ENCODE peak calls at places on chromosomes 12 and 14, in six cellular contexts. One of them, this sample, is unnamed.

GRCh38 chr12:104805186-104805585 is 152.9 kb downstream of the SLC41A2 start:
- DNase-seq in BJ: peak
- DNase-seq in dorsolateral prefrontal cortex: no peak
- DNase-seq in brain microvascular endothelial cell: peak
- DNase-seq in tibial artery: no peak
- DNase-seq in epithelial cell of esophagus: peak
- DNase-seq in this sample: peak

GRCh38 chr12:32896438-32897275 is at the start of gene PKP2:
- DNase-seq in BJ: no peak
- DNase-seq in dorsolateral prefrontal cortex: no peak
- DNase-seq in brain microvascular endothelial cell: no peak
- DNase-seq in tibial artery: no peak
- DNase-seq in epithelial cell of esophagus: peak
- DNase-seq in this sample: no peak

GRCh38 chr14:100557658-100558057 is 29.6 kb downstream of the BEGAIN start:
- DNase-seq in BJ: no peak
- DNase-seq in dorsolateral prefrontal cortex: no peak
- DNase-seq in tibial artery: no peak
- DNase-seq in epithelial cell of esophagus: peak
- DNase-seq in brain microvascular endothelial cell: no peak
- DNase-seq in this sample: no peak

GRCh38 chr12:23621910-23622309 is 327.6 kb downstream of the SOX5 start:
- DNase-seq in dorsolateral prefrontal cortex: no peak
- DNase-seq in epithelial cell of esophagus: no peak
- DNase-seq in tibial artery: no peak
- DNase-seq in brain microvascular endothelial cell: no peak
- DNase-seq in BJ: no peak
- DNase-seq in this sample: no peak

GRCh38 chr14:91380610-91381371 is 36.8 kb downstream of the CCDC88C start:
- DNase-seq in dorsolateral prefrontal cortex: peak
- DNase-seq in tibial artery: no peak
- DNase-seq in epithelial cell of esophagus: no peak
- DNase-seq in BJ: no peak
- DNase-seq in brain microvascular endothelial cell: peak
- DNase-seq in this sample: no peak

GRCh38 chr14:24312736-24313507 is 1.6 kb downstream of the LTB4R start:
- DNase-seq in dorsolateral prefrontal cortex: no peak
- DNase-seq in tibial artery: no peak
- DNase-seq in brain microvascular endothelial cell: peak
- DNase-seq in epithelial cell of esophagus: no peak
- DNase-seq in BJ: no peak
- DNase-seq in this sample: no peak

GRCh38 chr12:116276433-116277216 is 868 bp downstream of the MED13L start:
- DNase-seq in epithelial cell of esophagus: peak
- DNase-seq in dorsolateral prefrontal cortex: peak
- DNase-seq in brain microvascular endothelial cell: peak
- DNase-seq in BJ: no peak
- DNase-seq in tibial artery: peak
- DNase-seq in this sample: peak

GRCh38 chr12:121827351-121828099 is 23.7 kb downstream of the SETD1B start:
- DNase-seq in epithelial cell of esophagus: no peak
- DNase-seq in dorsolateral prefrontal cortex: no peak
- DNase-seq in brain microvascular endothelial cell: no peak
- DNase-seq in tibial artery: no peak
- DNase-seq in BJ: no peak
- DNase-seq in this sample: no peak

GRCh38 chr12:14567311-14568195 is at the start of gene PLBD1:
- DNase-seq in dorsolateral prefrontal cortex: peak
- DNase-seq in BJ: no peak
- DNase-seq in epithelial cell of esophagus: peak
- DNase-seq in brain microvascular endothelial cell: no peak
- DNase-seq in tibial artery: peak
- DNase-seq in this sample: no peak

GRCh38 chr14:88270781-88271180 is 52.3 kb downstream of the KCNK10 start:
- DNase-seq in epithelial cell of esophagus: no peak
- DNase-seq in tibial artery: no peak
- DNase-seq in brain microvascular endothelial cell: no peak
- DNase-seq in dorsolateral prefrontal cortex: no peak
- DNase-seq in BJ: no peak
- DNase-seq in this sample: no peak

GRCh38 chr14:54893151-54893760 is 9.4 kb downstream of the GCH1 start:
- DNase-seq in epithelial cell of esophagus: peak
- DNase-seq in BJ: no peak
- DNase-seq in tibial artery: no peak
- DNase-seq in brain microvascular endothelial cell: peak
- DNase-seq in dorsolateral prefrontal cortex: no peak
- DNase-seq in this sample: peak

GRCh38 chr12:98351089-98351488 is 164.3 kb upstream of the TMPO start:
- DNase-seq in brain microvascular endothelial cell: no peak
- DNase-seq in BJ: no peak
- DNase-seq in tibial artery: no peak
- DNase-seq in epithelial cell of esophagus: no peak
- DNase-seq in dorsolateral prefrontal cortex: no peak
- DNase-seq in this sample: no peak

GRCh38 chr12:3034067-3034750 is 43.0 kb upstream of the TSPAN9 start:
- DNase-seq in BJ: no peak
- DNase-seq in tibial artery: no peak
- DNase-seq in dorsolateral prefrontal cortex: peak
- DNase-seq in epithelial cell of esophagus: peak
- DNase-seq in brain microvascular endothelial cell: peak
- DNase-seq in this sample: no peak

GRCh38 chr12:49059385-49060232 is 985 bp downstream of the KMT2D start:
- DNase-seq in tibial artery: no peak
- DNase-seq in dorsolateral prefrontal cortex: no peak
- DNase-seq in brain microvascular endothelial cell: peak
- DNase-seq in BJ: no peak
- DNase-seq in epithelial cell of esophagus: peak
- DNase-seq in this sample: no peak

GRCh38 chr12:114848661-114849060 is 164.7 kb upstream of the TBX3 start:
- DNase-seq in dorsolateral prefrontal cortex: no peak
- DNase-seq in brain microvascular endothelial cell: peak
- DNase-seq in tibial artery: no peak
- DNase-seq in epithelial cell of esophagus: no peak
- DNase-seq in BJ: peak
- DNase-seq in this sample: no peak

GRCh38 chr12:115998789-115999478 is 278.6 kb downstream of the MED13L start:
- DNase-seq in tibial artery: no peak
- DNase-seq in dorsolateral prefrontal cortex: no peak
- DNase-seq in brain microvascular endothelial cell: no peak
- DNase-seq in BJ: no peak
- DNase-seq in epithelial cell of esophagus: no peak
- DNase-seq in this sample: no peak

GRCh38 chr14:57884175-57884574 is 18.3 kb upstream of the SLC35F4 start:
- DNase-seq in tibial artery: no peak
- DNase-seq in brain microvascular endothelial cell: no peak
- DNase-seq in dorsolateral prefrontal cortex: no peak
- DNase-seq in epithelial cell of esophagus: no peak
- DNase-seq in BJ: no peak
- DNase-seq in this sample: no peak

GRCh38 chr14:104697317-104697703 is 7.9 kb downstream of the INF2 start:
- DNase-seq in dorsolateral prefrontal cortex: no peak
- DNase-seq in epithelial cell of esophagus: no peak
- DNase-seq in BJ: no peak
- DNase-seq in brain microvascular endothelial cell: no peak
- DNase-seq in tibial artery: no peak
- DNase-seq in this sample: no peak

GRCh38 chr14:26138764-26139445 is 458.9 kb downstream of the NOVA1 start:
- DNase-seq in brain microvascular endothelial cell: peak
- DNase-seq in BJ: no peak
- DNase-seq in tibial artery: no peak
- DNase-seq in epithelial cell of esophagus: peak
- DNase-seq in dorsolateral prefrontal cortex: no peak
- DNase-seq in this sample: peak

GRCh38 chr14:26132061-26132460 is 465.8 kb downstream of the NOVA1 start:
- DNase-seq in tibial artery: no peak
- DNase-seq in brain microvascular endothelial cell: peak
- DNase-seq in epithelial cell of esophagus: no peak
- DNase-seq in BJ: no peak
- DNase-seq in dorsolateral prefrontal cortex: no peak
- DNase-seq in this sample: no peak

DNA sequence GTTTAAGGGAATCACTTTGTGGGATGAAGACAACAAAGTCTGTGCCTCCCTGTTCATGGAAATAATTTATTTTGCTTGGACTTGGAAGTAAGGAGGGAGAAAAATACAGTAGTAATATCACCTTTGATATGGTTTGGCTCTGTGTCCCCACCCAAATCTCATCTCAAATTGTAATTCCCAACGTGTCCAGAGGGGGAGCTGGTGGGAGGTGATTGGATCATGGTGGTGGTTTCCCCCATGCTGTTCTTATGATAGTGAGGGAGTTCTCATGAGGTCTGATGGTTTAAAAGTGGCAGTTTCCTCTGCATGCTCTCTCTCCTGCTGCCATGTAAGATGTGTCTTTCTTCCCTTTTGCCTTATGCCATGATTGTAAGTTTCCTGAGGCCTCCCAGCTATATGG is 460.7 kb downstream of the NOVA1 start:
- DNase-seq in dorsolateral prefrontal cortex: no peak
- DNase-seq in tibial artery: no peak
- DNase-seq in brain microvascular endothelial cell: no peak
- DNase-seq in BJ: no peak
- DNase-seq in epithelial cell of esophagus: no peak
- DNase-seq in this sample: no peak
- H3K4me3 ChIP-seq in dorsolateral prefrontal cortex: no peak
- H3K4me3 ChIP-seq in tibial artery: no peak
- H3K4me3 ChIP-seq in brain microvascular endothelial cell: no peak
- H3K4me3 ChIP-seq in BJ: no peak
- H3K4me3 ChIP-seq in epithelial cell of esophagus: no peak
- H3K4me3 ChIP-seq in this sample: no peak

GRCh38 chr12:112256780-112257179 is 125.5 kb downstream of the HECTD4 start:
- DNase-seq in tibial artery: no peak
- DNase-seq in dorsolateral prefrontal cortex: no peak
- DNase-seq in BJ: no peak
- DNase-seq in epithelial cell of esophagus: no peak
- DNase-seq in brain microvascular endothelial cell: no peak
- DNase-seq in this sample: no peak

GRCh38 chr12:112266473-112266872 is 115.8 kb downstream of the HECTD4 start:
- DNase-seq in dorsolateral prefrontal cortex: no peak
- DNase-seq in brain microvascular endothelial cell: no peak
- DNase-seq in tibial artery: no peak
- DNase-seq in epithelial cell of esophagus: no peak
- DNase-seq in BJ: no peak
- DNase-seq in this sample: no peak

GRCh38 chr12:112258926-112259325 is 123.3 kb downstream of the HECTD4 start:
- DNase-seq in BJ: no peak
- DNase-seq in dorsolateral prefrontal cortex: no peak
- DNase-seq in brain microvascular endothelial cell: no peak
- DNase-seq in tibial artery: no peak
- DNase-seq in epithelial cell of esophagus: no peak
- DNase-seq in this sample: no peak

DNA sequence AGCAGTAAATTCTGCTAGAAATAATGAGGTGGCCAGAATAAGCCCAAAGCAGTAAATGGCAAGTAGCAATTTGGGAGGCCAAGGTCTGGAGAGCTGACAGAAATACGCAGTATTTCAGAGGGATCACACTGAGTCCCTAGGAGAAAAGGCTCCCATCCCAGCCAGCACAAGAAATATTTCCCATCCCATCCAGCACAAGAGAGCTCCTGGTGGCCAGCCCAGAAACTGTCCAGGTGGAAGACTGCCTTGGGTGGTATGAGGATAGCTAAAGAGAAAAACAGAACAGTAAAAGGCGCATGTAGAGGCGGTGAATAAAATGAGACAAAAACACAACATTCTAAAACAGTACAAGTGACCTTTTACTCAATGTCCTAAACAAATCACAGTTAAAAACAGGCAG is 120.7 kb downstream of the HECTD4 start:
- DNase-seq in tibial artery: no peak
- DNase-seq in epithelial cell of esophagus: peak
- DNase-seq in BJ: no peak
- DNase-seq in dorsolateral prefrontal cortex: no peak
- DNase-seq in brain microvascular endothelial cell: no peak
- DNase-seq in this sample: no peak
- TF ChIP-seq CTCF in tibial artery: no peak
- TF ChIP-seq CTCF in epithelial cell of esophagus: peak
- TF ChIP-seq CTCF in BJ: peak
- TF ChIP-seq CTCF in dorsolateral prefrontal cortex: no peak
- TF ChIP-seq CTCF in brain microvascular endothelial cell: peak
- TF ChIP-seq CTCF in this sample: peak

DNA sequence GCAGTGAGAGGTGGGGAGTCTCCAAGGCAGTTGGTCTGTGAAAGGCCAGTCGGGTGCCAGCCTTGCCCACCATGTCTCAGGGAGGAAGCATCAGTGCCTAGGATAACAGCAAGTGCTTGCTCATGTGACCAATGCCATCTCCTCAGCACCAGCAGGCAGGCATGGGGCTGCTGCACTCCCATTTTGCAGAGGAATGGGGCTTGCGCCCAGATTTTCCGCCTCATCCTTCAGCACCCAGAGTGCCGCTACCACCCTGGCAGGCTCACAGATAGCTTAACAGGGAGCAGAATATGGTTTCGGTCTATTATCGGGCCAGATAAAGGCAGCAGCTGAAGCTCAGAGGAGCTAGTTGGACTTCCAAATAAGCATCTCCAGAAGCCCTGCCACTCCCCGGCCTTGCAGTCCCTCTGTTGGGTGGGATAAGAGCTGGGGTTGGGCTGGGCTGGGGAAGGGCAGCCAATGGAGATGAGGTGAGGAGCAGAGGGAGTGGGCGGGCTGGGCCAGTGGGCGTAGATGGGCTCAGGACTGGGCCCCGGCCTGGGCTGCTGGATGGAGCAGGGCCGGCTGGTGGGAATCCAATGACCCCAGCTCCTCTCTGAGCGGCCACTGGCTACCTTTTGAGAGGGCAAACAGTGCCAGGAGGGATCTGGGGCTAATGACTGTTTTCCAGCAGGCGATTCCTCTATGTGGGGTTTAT is 8.4 kb upstream of the KRT80 start:
- DNase-seq in tibial artery: no peak
- DNase-seq in epithelial cell of esophagus: no peak
- DNase-seq in brain microvascular endothelial cell: no peak
- DNase-seq in dorsolateral prefrontal cortex: no peak
- DNase-seq in BJ: no peak
- DNase-seq in this sample: no peak
- H3K4me3 ChIP-seq in tibial artery: no peak
- H3K4me3 ChIP-seq in epithelial cell of esophagus: no peak
- H3K4me3 ChIP-seq in brain microvascular endothelial cell: no peak
- H3K4me3 ChIP-seq in dorsolateral prefrontal cortex: no peak
- H3K4me3 ChIP-seq in BJ: no peak
- H3K4me3 ChIP-seq in this sample: no peak

DNA sequence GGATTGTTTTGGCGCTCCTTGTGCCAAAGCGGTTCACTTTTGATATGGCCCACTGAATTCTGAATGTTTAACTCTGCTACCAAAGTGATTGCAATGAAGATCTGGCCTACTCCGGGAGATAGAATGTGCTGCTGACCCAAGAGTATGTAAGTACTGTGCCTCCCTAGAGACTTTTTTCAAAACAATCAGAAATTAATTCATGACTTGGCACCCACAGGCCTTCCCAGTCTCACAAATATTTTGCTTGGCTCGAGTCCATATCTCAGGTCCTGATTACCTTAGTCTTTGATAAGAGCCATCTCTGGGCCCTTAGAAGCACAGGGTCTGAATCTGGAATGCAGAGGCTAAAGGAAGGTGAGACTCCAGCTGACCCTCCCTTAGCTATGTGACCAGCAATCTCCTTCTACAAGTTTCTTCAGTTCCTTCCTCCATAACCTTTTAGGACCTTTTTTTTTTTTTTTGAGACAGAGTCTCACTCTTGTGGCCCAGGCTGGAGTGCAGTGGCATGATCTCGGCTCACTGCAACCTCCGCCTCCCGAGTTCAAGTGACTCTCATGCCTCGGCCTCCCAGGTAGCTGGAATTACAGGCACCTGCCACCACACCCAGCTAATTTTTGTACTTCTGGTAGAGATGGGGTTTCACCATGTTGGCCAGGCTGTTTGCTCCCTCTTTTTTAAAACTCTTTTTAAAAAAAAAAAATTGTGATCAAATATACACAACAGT is 49.5 kb upstream of the METAP2 start:
- DNase-seq in tibial artery: no peak
- DNase-seq in brain microvascular endothelial cell: no peak
- DNase-seq in epithelial cell of esophagus: no peak
- DNase-seq in BJ: no peak
- DNase-seq in dorsolateral prefrontal cortex: no peak
- DNase-seq in this sample: no peak
- TF ChIP-seq CTCF in tibial artery: no peak
- TF ChIP-seq CTCF in brain microvascular endothelial cell: no peak
- TF ChIP-seq CTCF in epithelial cell of esophagus: no peak
- TF ChIP-seq CTCF in BJ: no peak
- TF ChIP-seq CTCF in dorsolateral prefrontal cortex: no peak
- TF ChIP-seq CTCF in this sample: no peak